ENCODE peak calls at places on chromosomes 11 and 22, in eight cellular contexts. One of them, this sample, is unnamed.

GRCh38 chr11:59918987-59919589 is 19.1 kb upstream of the OOSP1 start:
- DNase-seq in DND-41: peak; percentile 33
- DNase-seq in uterus: no peak
- DNase-seq in lung: no peak
- DNase-seq in MM.1S: peak; percentile 57
- DNase-seq in NT2/D1: peak; percentile 46
- DNase-seq in stomach: peak; percentile 58
- DNase-seq in fibroblast of lung: no peak
- DNase-seq in this sample: no peak

GRCh38 chr11:12329797-12330196 is 47.6 kb upstream of the PARVA start:
- DNase-seq in DND-41: no peak
- DNase-seq in uterus: no peak
- DNase-seq in lung: no peak
- DNase-seq in MM.1S: no peak
- DNase-seq in NT2/D1: no peak
- DNase-seq in stomach: no peak
- DNase-seq in fibroblast of lung: no peak
- DNase-seq in this sample: no peak

GRCh38 chr22:23565288-23565941 is 14.7 kb downstream of the IGLL1 start:
- DNase-seq in DND-41: peak; percentile 73
- DNase-seq in uterus: no peak
- DNase-seq in lung: no peak
- DNase-seq in MM.1S: no peak
- DNase-seq in NT2/D1: peak; percentile 27
- DNase-seq in stomach: no peak
- DNase-seq in fibroblast of lung: no peak
- DNase-seq in this sample: no peak

GRCh38 chr22:33007485-33007884 is 50.7 kb downstream of the SYN3 start:
- DNase-seq in DND-41: no peak
- DNase-seq in uterus: no peak
- DNase-seq in lung: no peak
- DNase-seq in MM.1S: no peak
- DNase-seq in NT2/D1: no peak
- DNase-seq in stomach: no peak
- DNase-seq in fibroblast of lung: no peak
- DNase-seq in this sample: no peak

GRCh38 chr11:64251986-64252837 is 882 bp downstream of the PLCB3 start:
- DNase-seq in DND-41: no peak
- DNase-seq in uterus: peak; percentile 58
- DNase-seq in lung: peak; percentile 66
- DNase-seq in MM.1S: no peak
- DNase-seq in NT2/D1: no peak
- DNase-seq in stomach: peak; percentile 78
- DNase-seq in fibroblast of lung: peak; percentile 25
- DNase-seq in this sample: no peak

GRCh38 chr11:11931461-11932055 is 76.9 kb downstream of the DKK3 start:
- DNase-seq in DND-41: no peak
- DNase-seq in uterus: peak; percentile 44
- DNase-seq in lung: no peak
- DNase-seq in MM.1S: peak; percentile 53
- DNase-seq in NT2/D1: peak; percentile 3
- DNase-seq in stomach: no peak
- DNase-seq in fibroblast of lung: peak; percentile 84
- DNase-seq in this sample: no peak

GRCh38 chr11:100878474-100878873 is 191.4 kb downstream of the ARHGAP42 start:
- DNase-seq in DND-41: no peak
- DNase-seq in uterus: no peak
- DNase-seq in lung: no peak
- DNase-seq in MM.1S: no peak
- DNase-seq in NT2/D1: no peak
- DNase-seq in stomach: no peak
- DNase-seq in fibroblast of lung: peak; percentile 48
- DNase-seq in this sample: no peak

GRCh38 chr11:80350541-80350940 is 909.7 kb upstream of the TENM4 start:
- DNase-seq in DND-41: no peak
- DNase-seq in uterus: no peak
- DNase-seq in lung: no peak
- DNase-seq in MM.1S: no peak
- DNase-seq in NT2/D1: no peak
- DNase-seq in stomach: no peak
- DNase-seq in fibroblast of lung: no peak
- DNase-seq in this sample: no peak

GRCh38 chr22:49765091-49765771 is 62.4 kb downstream of the BRD1 start:
- DNase-seq in DND-41: peak; percentile 1
- DNase-seq in uterus: no peak
- DNase-seq in lung: no peak
- DNase-seq in MM.1S: no peak
- DNase-seq in NT2/D1: no peak
- DNase-seq in stomach: peak; percentile 16
- DNase-seq in fibroblast of lung: no peak
- DNase-seq in this sample: no peak

GRCh38 chr11:107408762-107409200 is 48.8 kb downstream of the CWF19L2 start:
- DNase-seq in DND-41: no peak
- DNase-seq in uterus: no peak
- DNase-seq in lung: no peak
- DNase-seq in MM.1S: no peak
- DNase-seq in NT2/D1: no peak
- DNase-seq in stomach: no peak
- DNase-seq in fibroblast of lung: no peak
- DNase-seq in this sample: no peak

GRCh38 chr22:35538801-35539321 is 1.8 kb upstream of the RASD2 start:
- DNase-seq in DND-41: peak; percentile 35
- DNase-seq in uterus: no peak
- DNase-seq in lung: no peak
- DNase-seq in MM.1S: peak; percentile 44
- DNase-seq in NT2/D1: no peak
- DNase-seq in stomach: no peak
- DNase-seq in fibroblast of lung: no peak
- DNase-seq in this sample: no peak
- H3K4me1 ChIP-seq in DND-41: peaks cover 13% of the 10 kb centered on the region
- H3K4me1 ChIP-seq in uterus: peaks cover 8% of the 10 kb centered on the region
- H3K4me1 ChIP-seq in lung: peaks cover 19% of the 10 kb centered on the region
- H3K4me1 ChIP-seq in MM.1S: peaks cover 33% of the 10 kb centered on the region
- H3K4me1 ChIP-seq in NT2/D1: peaks cover 14% of the 10 kb centered on the region
- H3K4me1 ChIP-seq in stomach: peaks cover 14% of the 10 kb centered on the region
- H3K4me1 ChIP-seq in fibroblast of lung: peaks cover 10% of the 10 kb centered on the region
- H3K4me1 ChIP-seq in this sample: peaks cover 11% of the 10 kb centered on the region

DNA sequence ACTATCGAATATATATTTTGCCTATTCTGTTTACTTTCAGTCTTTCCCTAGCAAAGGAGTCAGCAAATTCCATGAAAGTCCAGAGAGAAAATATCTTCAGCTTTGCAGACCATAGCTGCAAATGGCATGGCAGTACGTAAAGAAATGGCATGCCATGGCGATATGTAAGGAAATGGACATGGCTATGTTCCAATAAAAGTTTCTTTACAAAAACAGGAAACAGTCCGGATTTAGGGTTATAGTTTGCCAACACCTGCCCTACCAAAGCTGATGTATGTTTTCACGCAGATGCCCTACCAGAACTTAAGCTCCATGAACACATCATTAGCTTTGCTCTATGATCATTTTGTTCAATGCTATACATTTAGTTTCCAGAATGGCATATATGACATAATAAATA is 19.5 kb downstream of the KIAA0930 start:
- DNase-seq in DND-41: no peak
- DNase-seq in uterus: no peak
- DNase-seq in lung: no peak
- DNase-seq in MM.1S: no peak
- DNase-seq in NT2/D1: no peak
- DNase-seq in stomach: no peak
- DNase-seq in fibroblast of lung: no peak
- DNase-seq in this sample: no peak
- H3K4me1 ChIP-seq in DND-41: no peaks in the 10 kb centered on the region
- H3K4me1 ChIP-seq in uterus: no peaks in the 10 kb centered on the region
- H3K4me1 ChIP-seq in lung: peaks cover 24% of the 10 kb centered on the region
- H3K4me1 ChIP-seq in MM.1S: no peaks in the 10 kb centered on the region
- H3K4me1 ChIP-seq in NT2/D1: peaks cover 10% of the 10 kb centered on the region
- H3K4me1 ChIP-seq in stomach: peaks cover 3% of the 10 kb centered on the region
- H3K4me1 ChIP-seq in fibroblast of lung: peaks cover 7% of the 10 kb centered on the region
- H3K4me1 ChIP-seq in this sample: no peaks in the 10 kb centered on the region

GRCh38 chr22:46077669-46078099 is 72.6 kb upstream of the PPARA start:
- DNase-seq in DND-41: no peak
- DNase-seq in uterus: peak; percentile 54
- DNase-seq in lung: no peak
- DNase-seq in MM.1S: no peak
- DNase-seq in NT2/D1: no peak
- DNase-seq in stomach: peak; percentile 25
- DNase-seq in fibroblast of lung: no peak
- DNase-seq in this sample: no peak

GRCh38 chr22:46081036-46081830 is 69.1 kb upstream of the PPARA start:
- DNase-seq in DND-41: no peak
- DNase-seq in uterus: peak; percentile 46
- DNase-seq in lung: no peak
- DNase-seq in MM.1S: no peak
- DNase-seq in NT2/D1: no peak
- DNase-seq in stomach: peak; percentile 33
- DNase-seq in fibroblast of lung: no peak
- DNase-seq in this sample: peak; percentile 37

GRCh38 chr22:46079861-46080821 is 70.2 kb upstream of the PPARA start:
- DNase-seq in DND-41: no peak
- DNase-seq in uterus: peak; percentile 89
- DNase-seq in lung: no peak
- DNase-seq in MM.1S: no peak
- DNase-seq in NT2/D1: no peak
- DNase-seq in stomach: peak; percentile 67
- DNase-seq in fibroblast of lung: peak; percentile 71
- DNase-seq in this sample: peak; percentile 41

GRCh38 chr22:46078241-46079092 is 71.9 kb upstream of the PPARA start:
- DNase-seq in DND-41: no peak
- DNase-seq in uterus: peak; percentile 85
- DNase-seq in lung: peak; percentile 62
- DNase-seq in MM.1S: no peak
- DNase-seq in NT2/D1: no peak
- DNase-seq in stomach: peak; percentile 81
- DNase-seq in fibroblast of lung: peak; percentile 62
- DNase-seq in this sample: no peak

DNA sequence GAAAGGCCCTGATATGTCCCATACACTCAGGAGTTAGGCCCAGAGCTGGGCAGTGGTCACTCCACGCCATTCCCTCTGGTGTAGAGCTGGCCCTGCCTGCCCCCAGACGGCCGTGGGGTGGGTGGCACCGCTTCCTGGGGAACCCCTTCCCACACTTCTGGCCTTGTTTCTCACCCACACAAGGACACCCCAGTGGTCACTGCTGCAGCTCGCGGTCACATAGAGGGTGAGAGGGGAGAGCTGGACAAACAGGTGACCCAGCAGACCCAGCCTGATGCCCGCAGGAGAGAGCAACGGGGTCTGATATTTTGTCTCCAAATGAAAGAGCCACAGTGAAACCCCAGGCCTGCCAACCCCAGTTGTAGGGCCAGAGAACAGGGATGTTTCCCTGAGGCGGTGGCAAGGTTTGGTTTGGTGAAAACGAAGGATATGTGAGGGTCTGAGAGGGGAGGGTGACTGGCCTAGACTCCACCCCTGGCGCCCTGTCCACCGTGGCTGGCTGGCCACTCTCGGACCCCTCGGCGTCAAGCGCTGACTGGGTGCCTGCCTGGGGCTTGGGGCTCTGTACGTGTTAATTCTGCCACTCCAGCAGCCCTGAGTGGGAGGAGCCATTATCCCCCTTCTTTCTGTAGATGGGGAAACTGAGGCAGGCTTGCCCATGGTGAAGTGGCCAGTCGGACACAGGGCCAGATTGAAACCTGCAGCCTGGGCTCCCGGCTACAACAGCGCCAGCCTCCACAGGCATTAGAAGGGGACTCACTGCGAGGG is 71.0 kb upstream of the PPARA start:
- DNase-seq in DND-41: no peak
- DNase-seq in uterus: peak; percentile 39
- DNase-seq in lung: no peak
- DNase-seq in MM.1S: no peak
- DNase-seq in NT2/D1: no peak
- DNase-seq in stomach: peak; percentile 24
- DNase-seq in fibroblast of lung: no peak
- DNase-seq in this sample: no peak
- H3K4me1 ChIP-seq in DND-41: peaks cover 50% of the 10 kb centered on the region
- H3K4me1 ChIP-seq in uterus: peaks cover 16% of the 10 kb centered on the region
- H3K4me1 ChIP-seq in lung: peaks cover 29% of the 10 kb centered on the region
- H3K4me1 ChIP-seq in MM.1S: no peaks in the 10 kb centered on the region
- H3K4me1 ChIP-seq in NT2/D1: peaks cover 2% of the 10 kb centered on the region
- H3K4me1 ChIP-seq in stomach: peaks cover 70% of the 10 kb centered on the region
- H3K4me1 ChIP-seq in fibroblast of lung: peaks cover 14% of the 10 kb centered on the region
- H3K4me1 ChIP-seq in this sample: peaks cover 10% of the 10 kb centered on the region

DNA sequence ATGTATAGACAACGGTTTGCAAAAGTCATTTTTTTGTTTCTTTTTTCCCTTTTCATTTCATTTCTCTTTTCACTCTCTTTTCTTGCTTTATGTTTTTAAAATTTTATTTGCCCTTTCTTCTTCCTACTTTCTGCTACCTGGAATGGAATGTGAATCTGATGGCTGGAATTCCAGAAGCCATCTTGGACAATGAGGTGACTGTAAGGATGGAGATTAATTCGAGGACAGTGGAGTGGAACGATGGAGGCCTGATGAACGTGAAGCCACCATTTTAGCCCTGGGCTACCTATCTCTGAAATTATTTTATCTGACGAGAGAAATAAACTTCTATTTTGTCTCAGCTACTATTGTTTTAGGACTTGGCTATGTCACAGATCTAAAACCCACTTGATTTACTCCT is 2.8 kb upstream of the POLA2 start:
- DNase-seq in DND-41: no peak
- DNase-seq in uterus: no peak
- DNase-seq in lung: no peak
- DNase-seq in MM.1S: no peak
- DNase-seq in NT2/D1: no peak
- DNase-seq in stomach: no peak
- DNase-seq in fibroblast of lung: no peak
- DNase-seq in this sample: no peak
- H3K4me1 ChIP-seq in DND-41: peaks cover 23% of the 10 kb centered on the region
- H3K4me1 ChIP-seq in uterus: no peaks in the 10 kb centered on the region
- H3K4me1 ChIP-seq in lung: peaks cover 2% of the 10 kb centered on the region
- H3K4me1 ChIP-seq in MM.1S: no peaks in the 10 kb centered on the region
- H3K4me1 ChIP-seq in NT2/D1: no peaks in the 10 kb centered on the region
- H3K4me1 ChIP-seq in stomach: peaks cover 11% of the 10 kb centered on the region
- H3K4me1 ChIP-seq in fibroblast of lung: no peaks in the 10 kb centered on the region
- H3K4me1 ChIP-seq in this sample: peaks cover 19% of the 10 kb centered on the region

GRCh38 chr11:120389693-120390584 is 53.7 kb downstream of the ARHGEF12 start:
- DNase-seq in DND-41: no peak
- DNase-seq in uterus: no peak
- DNase-seq in lung: no peak
- DNase-seq in MM.1S: no peak
- DNase-seq in NT2/D1: no peak
- DNase-seq in stomach: no peak
- DNase-seq in fibroblast of lung: no peak
- DNase-seq in this sample: no peak
- H3K4me1 ChIP-seq in DND-41: no peaks in the 10 kb centered on the region
- H3K4me1 ChIP-seq in uterus: no peaks in the 10 kb centered on the region
- H3K4me1 ChIP-seq in lung: no peaks in the 10 kb centered on the region
- H3K4me1 ChIP-seq in MM.1S: no peaks in the 10 kb centered on the region
- H3K4me1 ChIP-seq in NT2/D1: no peaks in the 10 kb centered on the region
- H3K4me1 ChIP-seq in stomach: peaks cover 22% of the 10 kb centered on the region
- H3K4me1 ChIP-seq in fibroblast of lung: peaks cover 5% of the 10 kb centered on the region
- H3K4me1 ChIP-seq in this sample: no peaks in the 10 kb centered on the region

DNA sequence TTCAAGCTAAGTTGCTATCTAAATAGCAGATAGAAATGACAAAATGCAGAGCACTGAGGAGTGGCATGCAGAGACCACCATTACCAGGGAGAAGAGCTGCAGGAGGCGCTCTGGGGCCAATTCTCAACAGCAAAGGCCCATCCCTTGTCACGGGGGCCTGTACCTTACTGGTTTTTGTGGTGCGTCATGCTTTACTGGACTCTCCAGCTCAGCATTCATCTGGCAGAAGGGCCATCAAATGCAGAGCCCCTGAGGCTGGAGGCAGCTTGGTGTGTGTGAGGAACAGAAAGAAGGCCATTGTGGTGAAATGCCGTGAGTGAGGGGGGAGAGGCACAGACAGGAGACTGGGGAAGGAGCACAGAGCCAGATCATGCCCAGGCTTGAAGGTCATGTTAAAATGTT is 56.5 kb upstream of the NAV2 start:
- DNase-seq in DND-41: no peak
- DNase-seq in uterus: no peak
- DNase-seq in lung: no peak
- DNase-seq in MM.1S: no peak
- DNase-seq in NT2/D1: no peak
- DNase-seq in stomach: no peak
- DNase-seq in fibroblast of lung: no peak
- DNase-seq in this sample: no peak
- H3K4me1 ChIP-seq in DND-41: no peaks in the 10 kb centered on the region
- H3K4me1 ChIP-seq in uterus: no peaks in the 10 kb centered on the region
- H3K4me1 ChIP-seq in lung: peaks cover 5% of the 10 kb centered on the region
- H3K4me1 ChIP-seq in MM.1S: peaks cover 12% of the 10 kb centered on the region
- H3K4me1 ChIP-seq in NT2/D1: peaks cover 5% of the 10 kb centered on the region
- H3K4me1 ChIP-seq in stomach: no peaks in the 10 kb centered on the region
- H3K4me1 ChIP-seq in fibroblast of lung: peaks cover 4% of the 10 kb centered on the region
- H3K4me1 ChIP-seq in this sample: no peaks in the 10 kb centered on the region